ENCODE peak calls at places on chromosomes 7 and 10, in six cellular contexts. T, J, O, N, K and L are unnamed samples.

GRCh38 chr10:34045571-34046190 is 711.2 kb upstream of the NRP1 start:
- DNase-seq in O (no peak), N (no peak), J (no peak), K (no peak), T (no peak), L (no peak)

GRCh38 chr10:132939957-132940790 is 2.2 kb downstream of the CFAP46 start:
- DNase-seq in J (peak; percentile 67), K (no peak), N (no peak), T (no peak), O (no peak), L (no peak)

GRCh38 chr7:117320523-117320922 is 2.3 kb downstream of the WNT2 start:
- DNase-seq in T (no peak), O (no peak), N (no peak), J (no peak), K (no peak), L (no peak)

GRCh38 chr7:119935418-119936025 is 337.5 kb upstream of the KCND2 start:
- DNase-seq in J (peak; percentile 40), K (no peak), T (peak; percentile 16), N (no peak), O (no peak), L (no peak)

GRCh38 chr10:130542761-130543160 is 406.6 kb downstream of the GLRX3 start:
- DNase-seq in O (peak; percentile 23), J (no peak), T (no peak), N (no peak), K (no peak), L (no peak)

GRCh38 chr10:26198119-26198518 is 18.5 kb upstream of the GAD2 start:
- DNase-seq in K (no peak), O (no peak), J (no peak), T (no peak), N (no peak), L (no peak)

GRCh38 chr7:136027160-136027559 is 50.0 kb upstream of the MTPN start:
- DNase-seq in N (no peak), T (no peak), O (no peak), K (no peak), J (no peak), L (no peak)

GRCh38 chr10:125011171-125011925 is 69.4 kb downstream of the ZRANB1 start:
- DNase-seq in T (no peak), K (no peak), N (no peak), O (no peak), J (no peak), L (peak; percentile 53)

GRCh38 chr7:39942883-39943282 is 7.2 kb upstream of the CDK13 start:
- DNase-seq in K (no peak), J (no peak), T (no peak), N (no peak), O (no peak), L (no peak)

GRCh38 chr10:53898532-53898931 is 902.5 kb downstream of the PCDH15 start:
- DNase-seq in T (no peak), J (no peak), N (no peak), O (no peak), K (no peak), L (no peak)

GRCh38 chr7:6159097-6159483 is 113.3 kb downstream of the CYTH3 start:
- DNase-seq in K (no peak), N (no peak), J (no peak), T (peak; percentile 14), O (no peak), L (no peak)

GRCh38 chr7:131196808-131197207 is 130.9 kb upstream of the MKLN1 start:
- DNase-seq in J (peak; percentile 32), N (no peak), O (no peak), K (no peak), T (no peak), L (no peak)

GRCh38 chr7:4683884-4684565 is 1.9 kb downstream of the FOXK1 start:
- DNase-seq in O (no peak), N (peak; percentile 77), J (no peak), T (no peak), K (no peak), L (no peak)

GRCh38 chr7:37448637-37449331 is at the start of gene ELMO1:
- DNase-seq in T (no peak), O (peak; percentile 87), J (peak; percentile 95), N (peak; percentile 65), K (peak; percentile 67), L (no peak)

GRCh38 chr10:102628451-102628911 is 15.8 kb upstream of the TRIM8 start:
- DNase-seq in N (no peak), O (no peak), K (peak; percentile 49), J (peak; percentile 62), T (no peak), L (peak; percentile 65)

GRCh38 chr10:36534471-36535002 is 590.9 kb upstream of the ANKRD30A start:
- DNase-seq in N (no peak), K (no peak), O (no peak), T (peak; percentile 79), J (peak; percentile 11), L (no peak)

GRCh38 chr10:111944331-111944730 is 239.2 kb downstream of the GPAM start:
- DNase-seq in K (no peak), T (no peak), J (peak; percentile 59), N (no peak), O (no peak), L (no peak)

GRCh38 chr10:30980951-30981616 is 50.6 kb downstream of the ZNF438 start:
- DNase-seq in O (peak; percentile 90), T (peak; percentile 72), N (peak; percentile 56), K (no peak), J (no peak), L (no peak)

GRCh38 chr10:70927221-70927943 is 39.0 kb upstream of the PCBD1 start:
- DNase-seq in O (no peak), T (no peak), J (no peak), K (no peak), N (no peak), L (no peak)

GRCh38 chr10:114758331-114758730 is 63.2 kb upstream of the FHIP2A start:
- DNase-seq in K (no peak), J (no peak), T (no peak), N (no peak), O (no peak), L (no peak)

GRCh38 chr10:28180654-28181053 is 122.2 kb downstream of the MPP7 start:
- DNase-seq in J (no peak), O (no peak), T (no peak), N (no peak), K (no peak), L (no peak)

GRCh38 chr10:72539137-72539536 is 86.7 kb downstream of the MICU1 start:
- DNase-seq in J (no peak), N (no peak), T (no peak), K (no peak), O (no peak), L (no peak)

GRCh38 chr10:47366056-47366631 is 17.9 kb downstream of the ZNF488 start:
- DNase-seq in K (no peak), J (no peak), O (no peak), T (no peak), N (no peak), L (no peak)

GRCh38 chr7:2820508-2820934 is 23.6 kb downstream of the GNA12 start:
- DNase-seq in J (peak; percentile 64), T (peak; percentile 91), N (peak; percentile 55), O (peak; percentile 91), K (no peak), L (no peak)

GRCh38 chr7:17523813-17524741 is 225.6 kb downstream of the AHR start:
- DNase-seq in J (no peak), K (no peak), O (no peak), N (no peak), T (peak; percentile 65), L (no peak)

GRCh38 chr10:63631971-63632370 is 110.8 kb downstream of the REEP3 start:
- DNase-seq in N (no peak), O (no peak), K (no peak), J (no peak), T (no peak), L (no peak)

GRCh38 chr10:83075395-83076072 is 1063.8 kb upstream of the GHITM start:
- DNase-seq in J (no peak), T (no peak), O (no peak), K (no peak), N (no peak), L (no peak)